ENCODE peak calls at places on chromosomes 16 and 17, in five cellular contexts. T, Z, E, O and J are unnamed samples.

GRCh38 chr16:66064811-66065530 is 301.5 kb upstream of the CDH5 start:
- DNase-seq in E (no peak), Z (no peak), O (no peak), T (no peak), J (no peak)

GRCh38 chr17:51527230-51527982 is 267.1 kb downstream of the UTP18 start:
- DNase-seq in E (no peak), Z (no peak), T (no peak), O (no peak), J (no peak)

GRCh38 chr17:44915321-44915726 is at the start of gene GFAP:
- DNase-seq in Z (no peak), O (no peak), E (peak), T (no peak), J (no peak)

GRCh38 chr16:49019826-49020401 is 261.7 kb downstream of the CBLN1 start:
- DNase-seq in T (no peak), Z (no peak), O (no peak), E (no peak), J (no peak)

GRCh38 chr16:12415072-12415471 is 388.6 kb downstream of the CPPED1 start:
- DNase-seq in O (no peak), Z (no peak), T (no peak), E (no peak), J (no peak)

GRCh38 chr16:51048544-51048943 is 102.5 kb downstream of the SALL1 start:
- DNase-seq in T (no peak), E (no peak), Z (peak), O (no peak), J (peak)

GRCh38 chr17:4877089-4877488 is 22.2 kb upstream of the C17orf107 start:
- DNase-seq in E (no peak), O (no peak), Z (no peak), T (no peak), J (no peak)

GRCh38 chr17:35666070-35666469 is 65.4 kb upstream of the RASL10B start:
- DNase-seq in T (no peak), O (no peak), Z (peak), E (no peak), J (peak)

GRCh38 chr16:20409398-20410152 is at the start of gene ACSM5:
- DNase-seq in Z (no peak), T (no peak), O (no peak), E (peak), J (no peak)

GRCh38 chr16:86061318-86061695 is 162.3 kb downstream of the IRF8 start:
- DNase-seq in E (no peak), Z (no peak), O (no peak), T (no peak), J (no peak)

GRCh38 chr16:72857841-72858594 is 189.9 kb downstream of the ZFHX3 start:
- DNase-seq in Z (no peak), T (no peak), O (no peak), E (no peak), J (no peak)

GRCh38 chr16:89365044-89365467 is 125.3 kb downstream of the ANKRD11 start:
- DNase-seq in Z (peak), E (no peak), T (no peak), O (no peak), J (peak)

GRCh38 chr17:74117087-74117486 is 86.4 kb upstream of the RPL38 start:
- DNase-seq in Z (no peak), O (no peak), E (no peak), T (no peak), J (no peak)

DNA sequence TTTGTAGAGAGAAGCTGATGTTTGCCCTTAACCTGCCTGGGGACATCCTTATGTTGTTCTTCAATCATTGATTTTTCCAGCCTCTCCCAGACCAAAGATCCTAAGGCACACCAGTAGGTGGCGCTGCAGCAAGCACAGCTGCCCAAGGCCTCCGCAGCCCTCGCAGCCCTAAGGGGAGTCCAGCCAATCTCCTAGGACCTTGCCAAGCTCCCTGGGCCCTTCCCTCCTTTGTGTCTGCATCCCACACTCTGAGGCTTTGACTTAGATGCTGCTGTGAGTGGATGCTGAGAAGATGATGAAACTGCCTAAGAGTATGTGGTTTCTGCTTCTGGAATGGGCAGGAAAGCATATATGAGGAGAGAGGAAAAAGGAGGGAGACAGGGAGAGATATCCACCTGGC is 47.1 kb downstream of the SPACA3 start:
- DNase-seq in E (peak), O (peak), T (no peak), Z (peak), J (peak)
- TF ChIP-seq CTCF in E (peak), O (peak), T (peak), Z (peak), J (peak)

GRCh38 chr16:681746-682427 is 1.7 kb downstream of the STUB1 start:
- DNase-seq in T (no peak), O (no peak), Z (no peak), E (no peak), J (peak)
- H3K4me3 ChIP-seq in T (peak), O (peak), Z (peak), E (peak), J (peak)

GRCh38 chr16:53356478-53357207 is 77.6 kb upstream of the RBL2 start:
- DNase-seq in E (no peak), O (no peak), Z (no peak), T (no peak), J (no peak)
- TF ChIP-seq CTCF in E (no peak), O (no peak), Z (no peak), T (no peak), J (peak)

GRCh38 chr16:2981177-2981898 is 1.1 kb upstream of the PKMYT1 start:
- DNase-seq in E (no peak), O (no peak), Z (no peak), T (no peak), J (peak)
- H3K4me3 ChIP-seq in E (peak), O (peak), Z (peak), T (peak), J (no peak)

DNA sequence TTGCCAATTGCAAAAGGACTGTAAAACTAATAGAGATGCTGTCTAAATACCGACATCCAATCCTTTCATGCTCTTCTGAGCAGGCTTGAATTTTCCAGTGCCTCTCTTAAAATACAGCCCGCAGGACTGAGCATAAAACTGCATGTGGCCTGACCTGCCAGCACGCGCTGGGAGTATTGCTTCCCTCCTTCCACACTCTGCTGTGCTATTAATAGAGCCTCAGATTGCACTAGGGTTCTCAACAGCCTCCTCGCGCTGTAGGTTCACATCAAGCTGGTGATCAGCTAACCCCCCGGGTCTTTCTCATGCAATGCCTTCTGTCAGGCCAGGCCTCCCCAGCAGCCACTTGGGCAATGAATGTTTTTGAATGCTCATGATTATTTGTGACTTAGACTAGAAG is 14.2 kb upstream of the MSI2 start:
- DNase-seq in E (no peak), T (no peak), Z (no peak), O (no peak), J (peak)
- TF ChIP-seq CTCF in E (no peak), T (no peak), Z (no peak), O (no peak), J (no peak)

GRCh38 chr16:15835136-15835878 is 21.5 kb downstream of the MYH11 start:
- DNase-seq in Z (no peak), T (no peak), O (no peak), E (no peak), J (no peak)

GRCh38 chr16:15836965-15837611 is 19.7 kb downstream of the MYH11 start:
- DNase-seq in E (no peak), O (no peak), T (no peak), Z (no peak), J (no peak)

GRCh38 chr16:15833551-15833950 is 23.3 kb downstream of the MYH11 start:
- DNase-seq in Z (no peak), O (no peak), E (no peak), T (no peak), J (no peak)

GRCh38 chr16:15836074-15836473 is 20.8 kb downstream of the MYH11 start:
- DNase-seq in O (no peak), Z (no peak), T (no peak), E (no peak), J (no peak)

DNA sequence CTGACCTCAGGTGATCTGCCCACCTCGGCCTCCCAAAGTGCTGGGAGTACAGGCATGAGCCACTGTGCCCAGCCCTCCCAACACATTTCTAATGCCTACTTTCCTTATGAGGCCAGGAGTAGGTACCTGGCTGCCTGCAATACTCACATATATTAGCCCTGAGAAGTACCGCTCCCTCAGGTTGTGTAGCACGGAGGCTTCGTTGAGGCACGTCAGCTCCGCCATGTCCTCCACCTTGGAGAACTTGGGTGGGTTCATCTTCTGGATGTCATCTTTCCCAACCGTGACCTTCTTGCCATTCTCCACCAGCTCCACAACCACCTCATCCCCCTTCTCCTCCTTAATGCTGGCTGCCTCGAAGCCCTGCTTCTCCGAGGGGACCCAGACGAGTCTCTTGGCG is 19.1 kb downstream of the MYH11 start:
- DNase-seq in O (no peak), T (no peak), E (no peak), Z (no peak), J (no peak)
- H3K4me3 ChIP-seq in O (no peak), T (no peak), E (no peak), Z (no peak), J (no peak)

DNA sequence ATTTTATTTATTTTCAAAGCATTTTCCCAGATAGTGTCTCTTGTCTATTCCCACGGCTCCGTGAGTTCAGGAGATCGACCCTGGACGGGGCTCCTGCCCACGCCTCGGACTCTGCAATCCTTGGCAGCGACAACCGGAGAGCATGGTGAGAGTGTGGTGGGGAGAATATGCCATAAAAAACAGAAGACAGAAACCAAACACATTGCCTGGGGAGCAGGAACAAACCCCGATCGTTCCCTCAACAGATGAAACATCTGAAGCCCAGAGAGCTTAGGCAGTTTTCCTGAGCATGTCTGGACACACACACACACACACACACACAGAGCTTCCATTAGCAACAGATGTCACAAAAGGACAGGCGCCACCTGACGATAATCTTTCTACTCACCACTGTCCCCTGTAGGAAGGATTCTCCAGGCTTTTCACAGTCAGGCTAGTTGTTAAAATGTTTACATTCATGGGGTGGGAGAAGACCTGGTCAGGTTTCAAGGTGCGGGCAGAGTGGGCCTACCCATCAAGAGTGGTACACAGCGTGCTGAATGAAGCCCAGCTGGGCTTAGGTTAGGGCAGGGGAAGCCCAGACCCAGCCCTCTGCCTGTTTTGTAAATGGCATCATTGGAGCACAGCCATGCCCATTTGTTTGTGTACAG is 230.4 kb upstream of the TNRC6C start:
- DNase-seq in E (no peak), Z (peak), T (no peak), O (no peak), J (peak)
- TF ChIP-seq CTCF in E (no peak), Z (peak), T (no peak), O (no peak), J (peak)